ENCODE peak calls at places on chromosomes 7 and 10, in seven cellular contexts. One of them, this sample, is unnamed.

GRCh38 chr7:20241491-20242261 is 24.5 kb upstream of the MACC1 start:
- DNase-seq in lower lobe of right lung: no peak
- DNase-seq in heart right ventricle: no peak
- DNase-seq in epithelial cell of esophagus: peak
- DNase-seq in A549: no peak
- DNase-seq in psoas muscle: no peak
- DNase-seq in brain microvascular endothelial cell: peak
- DNase-seq in this sample: no peak

GRCh38 chr10:4527281-4527960 is 298.6 kb upstream of the AKR1E2 start:
- DNase-seq in psoas muscle: no peak
- DNase-seq in epithelial cell of esophagus: peak
- DNase-seq in brain microvascular endothelial cell: peak
- DNase-seq in heart right ventricle: no peak
- DNase-seq in A549: no peak
- DNase-seq in lower lobe of right lung: no peak
- DNase-seq in this sample: peak

GRCh38 chr10:129958686-129959543 is 5.2 kb downstream of the EBF3 start:
- DNase-seq in heart right ventricle: no peak
- DNase-seq in brain microvascular endothelial cell: no peak
- DNase-seq in psoas muscle: peak
- DNase-seq in A549: no peak
- DNase-seq in epithelial cell of esophagus: no peak
- DNase-seq in lower lobe of right lung: no peak
- DNase-seq in this sample: no peak

GRCh38 chr7:27992092-27992491 is 188.5 kb downstream of the JAZF1 start:
- DNase-seq in heart right ventricle: no peak
- DNase-seq in psoas muscle: no peak
- DNase-seq in brain microvascular endothelial cell: no peak
- DNase-seq in lower lobe of right lung: no peak
- DNase-seq in A549: no peak
- DNase-seq in epithelial cell of esophagus: no peak
- DNase-seq in this sample: no peak

GRCh38 chr7:99848420-99849216 is 20.8 kb downstream of the CYP3A43 start:
- DNase-seq in A549: no peak
- DNase-seq in psoas muscle: no peak
- DNase-seq in epithelial cell of esophagus: no peak
- DNase-seq in heart right ventricle: no peak
- DNase-seq in brain microvascular endothelial cell: no peak
- DNase-seq in lower lobe of right lung: no peak
- DNase-seq in this sample: no peak

GRCh38 chr7:104275900-104276299 is 52.5 kb upstream of the LHFPL3 start:
- DNase-seq in epithelial cell of esophagus: peak
- DNase-seq in heart right ventricle: no peak
- DNase-seq in lower lobe of right lung: no peak
- DNase-seq in psoas muscle: no peak
- DNase-seq in A549: no peak
- DNase-seq in brain microvascular endothelial cell: peak
- DNase-seq in this sample: no peak

GRCh38 chr10:78700413-78700812 is 368.4 kb upstream of the ZMIZ1 start:
- DNase-seq in brain microvascular endothelial cell: no peak
- DNase-seq in heart right ventricle: peak
- DNase-seq in epithelial cell of esophagus: peak
- DNase-seq in psoas muscle: peak
- DNase-seq in A549: no peak
- DNase-seq in lower lobe of right lung: no peak
- DNase-seq in this sample: no peak

GRCh38 chr7:36439624-36440023 is 50.0 kb downstream of the ANLN start:
- DNase-seq in epithelial cell of esophagus: no peak
- DNase-seq in A549: no peak
- DNase-seq in heart right ventricle: no peak
- DNase-seq in psoas muscle: no peak
- DNase-seq in brain microvascular endothelial cell: no peak
- DNase-seq in lower lobe of right lung: no peak
- DNase-seq in this sample: no peak

GRCh38 chr7:67690700-67691099 is 694.1 kb downstream of the TYW1 start:
- DNase-seq in lower lobe of right lung: no peak
- DNase-seq in A549: no peak
- DNase-seq in heart right ventricle: no peak
- DNase-seq in epithelial cell of esophagus: no peak
- DNase-seq in brain microvascular endothelial cell: no peak
- DNase-seq in psoas muscle: no peak
- DNase-seq in this sample: no peak

GRCh38 chr7:121901026-121901425 is 28.1 kb downstream of the PTPRZ1 start:
- DNase-seq in heart right ventricle: no peak
- DNase-seq in epithelial cell of esophagus: no peak
- DNase-seq in lower lobe of right lung: no peak
- DNase-seq in A549: no peak
- DNase-seq in brain microvascular endothelial cell: no peak
- DNase-seq in psoas muscle: no peak
- DNase-seq in this sample: no peak

GRCh38 chr10:34476607-34477006 is 338.5 kb downstream of the PARD3 start:
- DNase-seq in A549: no peak
- DNase-seq in psoas muscle: no peak
- DNase-seq in lower lobe of right lung: no peak
- DNase-seq in epithelial cell of esophagus: peak
- DNase-seq in brain microvascular endothelial cell: no peak
- DNase-seq in heart right ventricle: no peak
- DNase-seq in this sample: no peak

GRCh38 chr7:122155566-122155965 is 11.5 kb upstream of the AASS start:
- DNase-seq in A549: no peak
- DNase-seq in brain microvascular endothelial cell: peak
- DNase-seq in heart right ventricle: no peak
- DNase-seq in psoas muscle: no peak
- DNase-seq in epithelial cell of esophagus: no peak
- DNase-seq in lower lobe of right lung: no peak
- DNase-seq in this sample: peak

GRCh38 chr10:86888585-86889381 is 68.6 kb downstream of the MMRN2 start:
- DNase-seq in lower lobe of right lung: no peak
- DNase-seq in epithelial cell of esophagus: peak
- DNase-seq in A549: no peak
- DNase-seq in brain microvascular endothelial cell: peak
- DNase-seq in heart right ventricle: no peak
- DNase-seq in psoas muscle: no peak
- DNase-seq in this sample: no peak

GRCh38 chr7:135757719-135758411 is 9.3 kb upstream of the FAM180A start:
- DNase-seq in A549: no peak
- DNase-seq in epithelial cell of esophagus: peak
- DNase-seq in psoas muscle: peak
- DNase-seq in lower lobe of right lung: no peak
- DNase-seq in brain microvascular endothelial cell: no peak
- DNase-seq in heart right ventricle: peak
- DNase-seq in this sample: peak

GRCh38 chr7:12403287-12404181 is at the start of gene VWDE:
- DNase-seq in psoas muscle: no peak
- DNase-seq in heart right ventricle: no peak
- DNase-seq in epithelial cell of esophagus: peak
- DNase-seq in brain microvascular endothelial cell: no peak
- DNase-seq in lower lobe of right lung: peak
- DNase-seq in A549: peak
- DNase-seq in this sample: no peak

GRCh38 chr7:134899729-134900128 is 86.6 kb upstream of the AGBL3 start:
- DNase-seq in epithelial cell of esophagus: peak
- DNase-seq in A549: no peak
- DNase-seq in heart right ventricle: no peak
- DNase-seq in lower lobe of right lung: no peak
- DNase-seq in brain microvascular endothelial cell: peak
- DNase-seq in psoas muscle: no peak
- DNase-seq in this sample: no peak

GRCh38 chr10:113539789-113540188 is 13.1 kb upstream of the HABP2 start:
- DNase-seq in heart right ventricle: no peak
- DNase-seq in psoas muscle: peak
- DNase-seq in A549: no peak
- DNase-seq in epithelial cell of esophagus: peak
- DNase-seq in lower lobe of right lung: no peak
- DNase-seq in brain microvascular endothelial cell: peak
- DNase-seq in this sample: no peak

GRCh38 chr7:132430863-132431822 is 145.1 kb downstream of the PLXNA4 start:
- DNase-seq in A549: peak
- DNase-seq in epithelial cell of esophagus: no peak
- DNase-seq in lower lobe of right lung: no peak
- DNase-seq in psoas muscle: no peak
- DNase-seq in heart right ventricle: peak
- DNase-seq in brain microvascular endothelial cell: peak
- DNase-seq in this sample: peak

GRCh38 chr7:149598721-149599308 is 101.2 kb upstream of the ZNF746 start:
- DNase-seq in A549: peak
- DNase-seq in heart right ventricle: no peak
- DNase-seq in lower lobe of right lung: no peak
- DNase-seq in brain microvascular endothelial cell: peak
- DNase-seq in psoas muscle: no peak
- DNase-seq in epithelial cell of esophagus: peak
- DNase-seq in this sample: no peak
- TF ChIP-seq CTCF in A549: peak
- TF ChIP-seq CTCF in heart right ventricle: peak
- TF ChIP-seq CTCF in lower lobe of right lung: peak
- TF ChIP-seq CTCF in brain microvascular endothelial cell: peak
- TF ChIP-seq CTCF in psoas muscle: no peak
- TF ChIP-seq CTCF in epithelial cell of esophagus: peak
- TF ChIP-seq CTCF in this sample: peak

GRCh38 chr10:42549851-42550250 is 88.5 kb downstream of the ZNF33B start:
- DNase-seq in lower lobe of right lung: no peak
- DNase-seq in heart right ventricle: no peak
- DNase-seq in epithelial cell of esophagus: no peak
- DNase-seq in brain microvascular endothelial cell: no peak
- DNase-seq in A549: no peak
- DNase-seq in psoas muscle: no peak
- DNase-seq in this sample: no peak
- H3K4me3 ChIP-seq in lower lobe of right lung: no peak
- H3K4me3 ChIP-seq in heart right ventricle: no peak
- H3K4me3 ChIP-seq in epithelial cell of esophagus: no peak
- H3K4me3 ChIP-seq in brain microvascular endothelial cell: no peak
- H3K4me3 ChIP-seq in A549: no peak
- H3K4me3 ChIP-seq in psoas muscle: no peak
- H3K4me3 ChIP-seq in this sample: no peak

GRCh38 chr10:35640474-35640873 is 1.6 kb downstream of the FZD8 start:
- DNase-seq in A549: peak
- DNase-seq in epithelial cell of esophagus: peak
- DNase-seq in brain microvascular endothelial cell: peak
- DNase-seq in psoas muscle: peak
- DNase-seq in lower lobe of right lung: peak
- DNase-seq in heart right ventricle: peak
- DNase-seq in this sample: no peak
- TF ChIP-seq CTCF in A549: peak
- TF ChIP-seq CTCF in epithelial cell of esophagus: peak
- TF ChIP-seq CTCF in brain microvascular endothelial cell: peak
- TF ChIP-seq CTCF in psoas muscle: peak
- TF ChIP-seq CTCF in lower lobe of right lung: peak
- TF ChIP-seq CTCF in heart right ventricle: peak
- TF ChIP-seq CTCF in this sample: peak

DNA sequence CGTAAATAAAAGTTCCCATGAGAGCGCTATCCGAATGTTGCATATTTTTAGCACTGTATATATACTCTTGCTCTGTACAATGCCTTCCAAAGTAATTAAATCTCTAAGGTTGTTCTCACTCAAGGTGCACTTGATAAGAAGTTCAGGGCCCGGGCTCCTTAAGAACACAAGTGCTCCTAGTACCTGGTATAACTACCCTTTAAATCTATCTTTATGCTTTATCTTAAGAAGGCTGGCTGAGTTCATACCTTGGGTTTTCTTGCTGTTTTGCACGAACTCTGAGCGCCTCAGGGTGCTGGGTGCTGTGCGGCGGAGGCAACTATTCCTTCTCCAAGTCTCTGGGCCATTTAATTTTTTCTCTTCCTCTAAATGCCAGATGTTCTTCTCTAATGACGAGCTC is 80.4 kb downstream of the DNMBP start:
- DNase-seq in heart right ventricle: no peak
- DNase-seq in psoas muscle: no peak
- DNase-seq in epithelial cell of esophagus: no peak
- DNase-seq in brain microvascular endothelial cell: no peak
- DNase-seq in A549: no peak
- DNase-seq in lower lobe of right lung: no peak
- DNase-seq in this sample: no peak
- H3K4me3 ChIP-seq in heart right ventricle: no peak
- H3K4me3 ChIP-seq in psoas muscle: no peak
- H3K4me3 ChIP-seq in epithelial cell of esophagus: no peak
- H3K4me3 ChIP-seq in brain microvascular endothelial cell: no peak
- H3K4me3 ChIP-seq in A549: peak
- H3K4me3 ChIP-seq in lower lobe of right lung: peak
- H3K4me3 ChIP-seq in this sample: no peak

GRCh38 chr10:81116201-81116600 is 578.5 kb downstream of the SH2D4B start:
- DNase-seq in heart right ventricle: no peak
- DNase-seq in A549: no peak
- DNase-seq in epithelial cell of esophagus: peak
- DNase-seq in brain microvascular endothelial cell: no peak
- DNase-seq in psoas muscle: no peak
- DNase-seq in lower lobe of right lung: no peak
- DNase-seq in this sample: peak

GRCh38 chr10:81116990-81117389 is 579.3 kb downstream of the SH2D4B start:
- DNase-seq in brain microvascular endothelial cell: no peak
- DNase-seq in epithelial cell of esophagus: peak
- DNase-seq in psoas muscle: no peak
- DNase-seq in lower lobe of right lung: no peak
- DNase-seq in A549: no peak
- DNase-seq in heart right ventricle: no peak
- DNase-seq in this sample: no peak
- TF ChIP-seq CTCF in brain microvascular endothelial cell: no peak
- TF ChIP-seq CTCF in epithelial cell of esophagus: peak
- TF ChIP-seq CTCF in psoas muscle: no peak
- TF ChIP-seq CTCF in lower lobe of right lung: no peak
- TF ChIP-seq CTCF in A549: no peak
- TF ChIP-seq CTCF in heart right ventricle: no peak
- TF ChIP-seq CTCF in this sample: no peak

This sample was measured in retinal pigment epithelial cell.